ENCODE peak calls at places on chromosome 12, in five cellular contexts. M is tibial nerve, J is neuronal stem cell, B is endodermal cell, A is pancreas. I is an unnamed sample.

GRCh38 chr12:52205584-52206308 is 13.9 kb upstream of the KRT80 start:
- DNase-seq in A (no peak), M (no peak), J (no peak), B (peak; percentile 42), I (no peak)

GRCh38 chr12:1993341-1993740 is 10.9 kb downstream of the DCP1B start:
- DNase-seq in A (no peak), J (no peak), M (no peak), B (no peak), I (no peak)

GRCh38 chr12:120211243-120211903 is 10.5 kb upstream of the RPLP0 start:
- DNase-seq in M (no peak), A (no peak), B (peak; percentile 43), J (no peak), I (no peak)

GRCh38 chr12:74415633-74416032 is 122.0 kb upstream of the ATXN7L3B start:
- DNase-seq in M (no peak), A (no peak), B (no peak), J (peak; percentile 6), I (no peak)

GRCh38 chr12:28177461-28177860 is 12.8 kb upstream of the CCDC91 start:
- DNase-seq in A (no peak), M (no peak), J (no peak), B (no peak), I (no peak)

GRCh38 chr12:16294589-16294988 is 17.1 kb upstream of the SLC15A5 start:
- DNase-seq in J (no peak), A (no peak), B (no peak), M (no peak), I (no peak)

GRCh38 chr12:3077572-3078081 is 448 bp downstream of the TSPAN9 start:
- DNase-seq in A (peak; percentile 71), J (no peak), B (peak; percentile 76), M (no peak), I (no peak)

GRCh38 chr12:108468149-108468968 is 46.7 kb upstream of the FICD start:
- DNase-seq in M (peak; percentile 35), B (peak; percentile 79), A (no peak), J (peak; percentile 77), I (peak; percentile 17)

GRCh38 chr12:2751686-2752085 is 43.1 kb upstream of the FKBP4 start:
- DNase-seq in B (peak; percentile 82), A (no peak), M (no peak), J (no peak), I (no peak)

GRCh38 chr12:674272-674781 is 11.1 kb upstream of the NINJ2 start:
- DNase-seq in A (no peak), M (no peak), J (no peak), B (peak; percentile 23), I (peak; percentile 73)

GRCh38 chr12:71671311-71671710 is 7.2 kb downstream of the THAP2 start:
- DNase-seq in A (no peak), M (no peak), B (no peak), J (no peak), I (no peak)

GRCh38 chr12:14769837-14770494 is 33.3 kb downstream of the WBP11 start:
- DNase-seq in B (peak; percentile 97), M (peak; percentile 72), A (peak; percentile 93), J (peak; percentile 68), I (peak; percentile 88)

GRCh38 chr12:69483700-69484099 is 13.5 kb downstream of the FRS2 start:
- DNase-seq in A (no peak), M (no peak), J (no peak), B (no peak), I (no peak)

GRCh38 chr12:68631177-68631576 is 20.5 kb downstream of the RAP1B start:
- DNase-seq in J (no peak), A (no peak), B (no peak), M (no peak), I (no peak)

GRCh38 chr12:56080556-56081138 is 682 bp downstream of the ERBB3 start:
- DNase-seq in J (no peak), M (no peak), B (peak; percentile 88), A (peak; percentile 75), I (no peak)

GRCh38 chr12:108065061-108065460 is 64.0 kb upstream of the WSCD2 start:
- DNase-seq in A (no peak), M (no peak), J (no peak), B (no peak), I (no peak)

GRCh38 chr12:101696477-101697196 is 803 bp upstream of the CHPT1 start:
- DNase-seq in A (peak; percentile 62), M (peak; percentile 54), B (no peak), J (no peak), I (no peak)

GRCh38 chr12:52004042-52004648 is 2.6 kb upstream of the TAMALIN start:
- DNase-seq in M (peak; percentile 54), J (no peak), A (no peak), B (peak; percentile 93), I (no peak)

GRCh38 chr12:44509471-44509870 is 366.6 kb downstream of the NELL2 start:
- DNase-seq in A (no peak), J (peak; percentile 6), M (no peak), B (no peak), I (no peak)

GRCh38 chr12:10553148-10553547 is 47.5 kb downstream of the EIF2S3B start:
- DNase-seq in A (no peak), M (no peak), J (no peak), B (no peak), I (no peak)

GRCh38 chr12:79590751-79591150 is 100.0 kb downstream of the PAWR start:
- DNase-seq in J (no peak), B (no peak), M (no peak), A (no peak), I (no peak)

GRCh38 chr12:63212316-63212715 is 61.3 kb upstream of the AVPR1A start:
- DNase-seq in A (no peak), J (no peak), B (no peak), M (no peak), I (no peak)

GRCh38 chr12:29728033-29728432 is 55.7 kb downstream of the TMTC1 start:
- DNase-seq in M (no peak), A (no peak), B (no peak), J (no peak), I (no peak)

GRCh38 chr12:96240656-96241055 is 46.5 kb downstream of the ELK3 start:
- DNase-seq in J (no peak), M (no peak), B (no peak), A (no peak), I (no peak)

GRCh38 chr12:47741340-47741703 is 16.0 kb upstream of the ENDOU start:
- DNase-seq in M (peak; percentile 76), B (no peak), A (no peak), J (no peak), I (peak; percentile 55)

GRCh38 chr12:47739959-47740358 is 14.7 kb upstream of the ENDOU start:
- DNase-seq in B (no peak), J (no peak), M (no peak), A (no peak), I (no peak)

GRCh38 chr12:47737936-47738335 is 12.6 kb upstream of the ENDOU start:
- DNase-seq in J (no peak), B (no peak), A (no peak), M (no peak), I (no peak)

GRCh38 chr12:47740536-47741339 is 15.4 kb upstream of the ENDOU start:
- DNase-seq in A (no peak), J (no peak), B (no peak), M (no peak), I (no peak)

GRCh38 chr12:47739297-47739696 is 14.0 kb upstream of the ENDOU start:
- DNase-seq in M (no peak), A (no peak), J (no peak), B (no peak), I (no peak)
- H3K27ac ChIP-seq in M (no peak overlapping the region), A (no peak overlapping the region), J (no peak overlapping the region), B (no peak overlapping the region), I (no peak overlapping the region)

GRCh38 chr12:121784460-121784859 is 9.0 kb downstream of the RHOF start:
- DNase-seq in M (no peak), A (no peak), B (no peak), J (no peak), I (no peak)

GRCh38 chr12:121782616-121782966 is 10.9 kb downstream of the RHOF start:
- DNase-seq in B (no peak), A (no peak), M (no peak), J (no peak), I (no peak)

GRCh38 chr12:121783771-121784170 is 9.7 kb downstream of the RHOF start:
- DNase-seq in A (no peak), B (no peak), M (no peak), J (no peak), I (no peak)

GRCh38 chr12:121780429-121780828 is 13.1 kb downstream of the RHOF start:
- DNase-seq in B (no peak), J (no peak), A (no peak), M (no peak), I (no peak)

DNA sequence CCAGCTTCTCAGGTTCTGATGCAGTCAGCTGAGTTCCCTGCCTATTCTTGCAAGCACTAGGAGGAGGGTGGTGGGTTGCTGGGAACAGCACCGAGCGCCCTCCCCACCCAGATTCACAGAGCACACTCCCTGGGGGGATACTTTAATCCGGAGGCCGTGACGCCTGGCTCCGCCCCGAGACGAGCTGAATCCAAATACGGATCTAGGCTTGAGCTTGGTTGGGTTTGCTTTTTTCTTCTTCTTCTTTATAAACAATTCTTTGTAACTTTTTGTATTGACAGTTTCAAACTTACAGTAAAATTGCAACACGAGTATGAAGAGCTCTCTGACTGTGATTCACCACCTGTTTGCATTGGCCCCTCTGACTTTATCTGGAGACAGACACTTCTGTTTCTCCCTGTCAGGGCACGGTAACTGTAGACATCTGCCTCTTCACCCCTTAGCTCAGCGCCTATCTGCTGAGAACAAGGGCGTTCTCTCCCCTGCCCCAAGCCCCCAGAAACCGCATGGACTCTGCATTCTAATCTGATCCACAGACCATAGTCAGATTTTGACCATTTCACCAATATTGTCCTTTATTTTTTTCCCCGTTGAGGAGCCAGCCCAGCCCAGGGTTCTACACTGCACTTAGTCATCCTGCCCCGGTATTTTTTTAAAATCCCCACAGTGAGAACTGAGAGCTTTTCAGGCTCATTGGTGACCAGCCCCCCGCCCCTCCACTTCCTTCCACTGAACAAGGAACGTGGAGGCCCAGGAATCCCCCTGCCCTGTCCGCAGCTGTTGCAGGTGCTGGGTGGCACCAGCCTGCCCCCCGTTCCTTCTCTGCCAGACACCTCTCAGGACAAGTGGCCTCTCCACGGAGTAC is 11.5 kb downstream of the RHOF start:
- DNase-seq in B (peak; percentile 49), M (no peak), A (no peak), J (no peak), I (no peak)
- H3K4me1 ChIP-seq in B (peaks cover 7% of the 10 kb centered on the region), M (peaks cover 13% of the 10 kb centered on the region), A (no peaks in the 10 kb centered on the region), J (peaks cover 5% of the 10 kb centered on the region), I (peaks cover 44% of the 10 kb centered on the region)

DNA sequence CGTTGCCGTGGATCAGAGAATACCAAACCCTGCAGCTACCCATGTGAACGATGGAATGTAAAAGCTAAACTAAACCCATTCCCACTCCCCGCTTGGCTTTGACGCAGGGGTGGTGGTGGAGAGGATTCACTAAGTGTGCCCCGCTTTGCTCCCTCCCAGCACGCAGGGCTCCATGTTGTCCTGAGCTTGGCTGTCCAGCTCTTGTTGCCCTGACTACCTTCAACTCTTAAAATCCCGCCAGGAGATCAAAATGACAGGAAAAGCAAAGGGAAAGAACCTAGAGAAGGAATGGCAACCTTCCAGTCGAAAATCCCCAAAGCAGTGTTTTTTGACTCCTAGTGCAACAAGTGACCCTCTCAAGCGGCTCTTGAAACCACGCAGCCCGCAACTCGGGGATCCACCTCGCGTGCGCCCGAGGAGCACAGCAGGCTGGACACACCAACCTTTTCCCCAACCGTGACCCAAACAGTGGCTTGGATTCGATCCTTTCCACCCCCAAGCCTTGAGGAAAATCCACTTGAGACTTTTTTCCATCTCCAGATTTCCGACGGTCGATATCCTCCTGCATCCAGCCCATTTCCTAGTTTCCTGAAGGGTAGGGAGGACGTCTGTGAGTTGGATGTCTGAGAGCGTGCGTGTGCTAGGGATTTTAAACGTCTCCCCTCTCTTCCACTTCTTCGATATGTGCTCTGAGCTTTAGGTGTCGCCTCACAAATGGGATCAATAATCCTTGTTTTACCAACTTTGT is 1.4 kb downstream of the SYT10 start:
- DNase-seq in A (no peak), B (peak; percentile 63), J (peak; percentile 5), M (no peak), I (no peak)
- H3K4me3 ChIP-seq in A (peak overlapping the region; percentile 51), B (peak overlapping the region; percentile 90), J (peak overlapping the region; percentile 69), M (peak overlapping the region; percentile 40), I (no peak overlapping the region)

GRCh38 chr12:124904306-124905098 is 9.9 kb downstream of the UBC start:
- DNase-seq in B (peak; percentile 86), A (peak; percentile 69), J (no peak), M (peak; percentile 88), I (peak; percentile 4)
- H3K27ac ChIP-seq in B (no peak overlapping the region), A (peak overlapping the region; percentile 30), J (no peak overlapping the region), M (peak overlapping the region; percentile 18), I (no peak overlapping the region)